ENCODE peak calls at places on chromosomes 2 and 18, in ten cellular contexts. B is MV-4-11; Q is activated CD4-positive, alpha-beta T cell treated with anti-CD3 and anti-CD28 coated beads, Interleukin-2, amount 50 U/mL, for 4 hours; S is ascending aorta; H is RPMI7951; N is MG63; E is T-cell; G is Panc1; X is effector memory CD4-positive, alpha-beta T cell; I is mammary epithelial cell. K is an unnamed sample.

GRCh38 chr2:23312996-23313606 is 71.9 kb upstream of the KLHL29 start:
- DNase-seq in H (no peak), X (no peak), B (no peak), N (no peak), S (no peak), G (peak), I (no peak), Q (no peak), E (no peak), K (no peak)

GRCh38 chr2:226754821-226755536 is 44.6 kb downstream of the IRS1 start:
- DNase-seq in H (no peak), S (no peak), E (no peak), N (no peak), B (no peak), X (no peak), I (no peak), G (no peak), Q (no peak), K (no peak)

GRCh38 chr2:208556954-208557601 is 150.5 kb downstream of the PTH2R start:
- DNase-seq in B (no peak), Q (no peak), X (no peak), N (no peak), G (no peak), S (no peak), E (no peak), I (peak), H (no peak), K (no peak)

GRCh38 chr2:44686561-44686960 is 254.9 kb upstream of the SIX3 start:
- DNase-seq in H (peak), X (no peak), E (no peak), S (no peak), N (peak), B (no peak), Q (no peak), I (peak), G (no peak), K (no peak)

GRCh38 chr2:229407170-229407569 is 136.1 kb upstream of the PID1 start:
- DNase-seq in Q (no peak), B (no peak), S (peak), X (no peak), E (no peak), H (peak), G (peak), N (peak), I (peak), K (no peak)

GRCh38 chr2:20620696-20621365 is 30.1 kb downstream of the HS1BP3 start:
- DNase-seq in X (no peak), I (no peak), H (no peak), G (no peak), E (no peak), B (no peak), N (no peak), Q (no peak), S (peak), K (no peak)

GRCh38 chr2:15798716-15799431 is 141.5 kb upstream of the MYCN start:
- DNase-seq in Q (no peak), E (no peak), I (no peak), B (no peak), N (no peak), G (no peak), S (no peak), H (no peak), X (no peak), K (no peak)

GRCh38 chr2:165794520-165794882 is 454 bp upstream of the GALNT3 start:
- DNase-seq in B (peak), E (peak), I (peak), H (no peak), X (peak), Q (peak), N (peak), S (peak), G (no peak), K (no peak)

GRCh38 chr2:156083707-156084494 is 248.6 kb downstream of the NR4A2 start:
- DNase-seq in S (no peak), Q (no peak), H (peak), I (peak), B (no peak), G (no peak), X (no peak), N (peak), E (no peak), K (no peak)

GRCh38 chr2:121532347-121532766 is 1.7 kb downstream of the RNU4ATAC start:
- DNase-seq in G (no peak), X (no peak), Q (no peak), N (peak), I (no peak), B (peak), H (peak), S (no peak), E (no peak), K (no peak)

GRCh38 chr18:79516441-79516931 is 120.8 kb downstream of the NFATC1 start:
- DNase-seq in N (no peak), I (no peak), X (no peak), B (no peak), E (peak), S (peak), G (no peak), H (no peak), Q (peak), K (no peak)

GRCh38 chr2:229164545-229165249 is 106.4 kb downstream of the PID1 start:
- DNase-seq in Q (no peak), G (no peak), B (no peak), E (no peak), N (peak), S (no peak), H (peak), I (no peak), X (no peak), K (no peak)

GRCh38 chr2:229731916-229732315 is 17.6 kb upstream of the DNER start:
- DNase-seq in B (no peak), X (no peak), N (no peak), Q (no peak), E (no peak), G (no peak), H (peak), S (no peak), I (no peak), K (no peak)

GRCh38 chr2:23635666-23636340 is 250.8 kb downstream of the KLHL29 start:
- DNase-seq in X (no peak), B (no peak), S (no peak), I (no peak), N (no peak), G (no peak), H (no peak), Q (no peak), E (no peak), K (no peak)

GRCh38 chr2:144453039-144453336 is 66.9 kb downstream of the ZEB2 start:
- DNase-seq in Q (no peak), N (no peak), H (no peak), E (no peak), B (no peak), I (no peak), X (no peak), S (no peak), G (no peak), K (no peak)

GRCh38 chr2:103734911-103735310 is 973.1 kb downstream of the TMEM182 start:
- DNase-seq in S (no peak), Q (no peak), I (no peak), E (no peak), X (no peak), B (no peak), N (no peak), H (no peak), G (no peak), K (no peak)

GRCh38 chr2:37414470-37414949 is 70.1 kb downstream of the QPCT start:
- DNase-seq in X (no peak), G (peak), B (peak), E (no peak), H (peak), N (peak), I (peak), S (no peak), Q (no peak), K (no peak)

GRCh38 chr2:160491922-160492371 is 1.7 kb downstream of the RBMS1 start:
- DNase-seq in X (no peak), N (peak), S (no peak), H (peak), G (no peak), E (no peak), Q (no peak), B (peak), I (peak), K (no peak)

GRCh38 chr2:164073053-164073757 is 337.4 kb upstream of the FIGN start:
- DNase-seq in S (no peak), N (no peak), H (peak), Q (no peak), B (no peak), I (no peak), G (no peak), X (no peak), E (no peak), K (no peak)

GRCh38 chr18:66271927-66272326 is 332.0 kb downstream of the CDH19 start:
- DNase-seq in G (no peak), X (no peak), N (no peak), S (no peak), I (no peak), H (no peak), E (no peak), B (no peak), Q (no peak), K (no peak)

K was measured in GOT3.